ENCODE peak calls at places on chromosomes 5 and 9, in ten cellular contexts. One of them, this sample, is unnamed. For H3K4me1, the result is how much of the 10 kb centered on the place peaks cover.

GRCh38 chr5:175750476-175751080 is 92.7 kb downstream of the HRH2 start:
- DNase-seq in tibial nerve: no peak
- DNase-seq in CD4-positive, alpha-beta memory T cell: no peak
- DNase-seq in CD8-positive, alpha-beta T cell: no peak
- DNase-seq in MM.1S: no peak
- DNase-seq in fibroblast of lung: no peak
- DNase-seq in lung: no peak
- DNase-seq in heart right ventricle: no peak
- DNase-seq in IMR-90: no peak
- DNase-seq in neural progenitor cell: no peak
- DNase-seq in this sample: no peak

GRCh38 chr5:65480306-65480865 is 1.3 kb downstream of the ADAMTS6 start:
- DNase-seq in tibial nerve: peak
- DNase-seq in lung: peak
- DNase-seq in MM.1S: peak
- DNase-seq in heart right ventricle: peak
- DNase-seq in CD8-positive, alpha-beta T cell: peak
- DNase-seq in fibroblast of lung: peak
- DNase-seq in IMR-90: peak
- DNase-seq in CD4-positive, alpha-beta memory T cell: peak
- DNase-seq in neural progenitor cell: peak
- DNase-seq in this sample: peak

GRCh38 chr5:33008751-33009418 is 297.8 kb downstream of the NPR3 start:
- DNase-seq in heart right ventricle: no peak
- DNase-seq in CD8-positive, alpha-beta T cell: no peak
- DNase-seq in MM.1S: no peak
- DNase-seq in IMR-90: no peak
- DNase-seq in lung: no peak
- DNase-seq in tibial nerve: no peak
- DNase-seq in neural progenitor cell: no peak
- DNase-seq in fibroblast of lung: no peak
- DNase-seq in CD4-positive, alpha-beta memory T cell: no peak
- DNase-seq in this sample: no peak

GRCh38 chr9:111891910-111892499 is 4.6 kb upstream of the UGCG start:
- DNase-seq in tibial nerve: no peak
- DNase-seq in lung: no peak
- DNase-seq in CD4-positive, alpha-beta memory T cell: peak
- DNase-seq in fibroblast of lung: no peak
- DNase-seq in CD8-positive, alpha-beta T cell: no peak
- DNase-seq in neural progenitor cell: no peak
- DNase-seq in heart right ventricle: no peak
- DNase-seq in MM.1S: no peak
- DNase-seq in IMR-90: no peak
- DNase-seq in this sample: no peak

GRCh38 chr9:137014776-137015539 is 13.1 kb downstream of the ABCA2 start:
- DNase-seq in IMR-90: no peak
- DNase-seq in fibroblast of lung: no peak
- DNase-seq in tibial nerve: no peak
- DNase-seq in MM.1S: no peak
- DNase-seq in neural progenitor cell: no peak
- DNase-seq in CD4-positive, alpha-beta memory T cell: no peak
- DNase-seq in heart right ventricle: no peak
- DNase-seq in CD8-positive, alpha-beta T cell: no peak
- DNase-seq in lung: no peak
- DNase-seq in this sample: no peak

GRCh38 chr5:463952-464351 is 21.0 kb downstream of the EXOC3 start:
- DNase-seq in IMR-90: no peak
- DNase-seq in lung: no peak
- DNase-seq in heart right ventricle: peak
- DNase-seq in tibial nerve: no peak
- DNase-seq in MM.1S: no peak
- DNase-seq in CD8-positive, alpha-beta T cell: peak
- DNase-seq in neural progenitor cell: no peak
- DNase-seq in fibroblast of lung: no peak
- DNase-seq in CD4-positive, alpha-beta memory T cell: peak
- DNase-seq in this sample: peak

GRCh38 chr5:57887851-57888621 is 405.4 kb upstream of the ACTBL2 start:
- DNase-seq in heart right ventricle: no peak
- DNase-seq in lung: peak
- DNase-seq in fibroblast of lung: peak
- DNase-seq in MM.1S: peak
- DNase-seq in IMR-90: peak
- DNase-seq in tibial nerve: no peak
- DNase-seq in neural progenitor cell: peak
- DNase-seq in CD8-positive, alpha-beta T cell: no peak
- DNase-seq in CD4-positive, alpha-beta memory T cell: no peak
- DNase-seq in this sample: no peak

GRCh38 chr5:122369416-122369815 is 57.4 kb downstream of the SNCAIP start:
- DNase-seq in MM.1S: no peak
- DNase-seq in CD4-positive, alpha-beta memory T cell: no peak
- DNase-seq in IMR-90: no peak
- DNase-seq in CD8-positive, alpha-beta T cell: no peak
- DNase-seq in heart right ventricle: no peak
- DNase-seq in tibial nerve: no peak
- DNase-seq in neural progenitor cell: no peak
- DNase-seq in lung: no peak
- DNase-seq in fibroblast of lung: no peak
- DNase-seq in this sample: no peak

GRCh38 chr5:179436321-179437122 is 91.3 kb upstream of the ADAMTS2 start:
- DNase-seq in MM.1S: no peak
- DNase-seq in neural progenitor cell: no peak
- DNase-seq in lung: no peak
- DNase-seq in CD4-positive, alpha-beta memory T cell: no peak
- DNase-seq in fibroblast of lung: no peak
- DNase-seq in tibial nerve: no peak
- DNase-seq in heart right ventricle: no peak
- DNase-seq in IMR-90: no peak
- DNase-seq in CD8-positive, alpha-beta T cell: no peak
- DNase-seq in this sample: no peak

GRCh38 chr9:137244486-137245449 is 3.7 kb downstream of the TUBB4B start:
- DNase-seq in neural progenitor cell: peak
- DNase-seq in IMR-90: no peak
- DNase-seq in fibroblast of lung: no peak
- DNase-seq in lung: no peak
- DNase-seq in MM.1S: no peak
- DNase-seq in CD8-positive, alpha-beta T cell: no peak
- DNase-seq in CD4-positive, alpha-beta memory T cell: no peak
- DNase-seq in tibial nerve: no peak
- DNase-seq in heart right ventricle: no peak
- DNase-seq in this sample: peak

GRCh38 chr9:84140535-84141101 is 160.0 kb downstream of the RMI1 start:
- DNase-seq in CD4-positive, alpha-beta memory T cell: peak
- DNase-seq in lung: no peak
- DNase-seq in CD8-positive, alpha-beta T cell: no peak
- DNase-seq in heart right ventricle: peak
- DNase-seq in tibial nerve: no peak
- DNase-seq in neural progenitor cell: peak
- DNase-seq in fibroblast of lung: peak
- DNase-seq in MM.1S: no peak
- DNase-seq in IMR-90: peak
- DNase-seq in this sample: peak

GRCh38 chr9:2559212-2560152 is 62.1 kb upstream of the VLDLR start:
- DNase-seq in CD8-positive, alpha-beta T cell: no peak
- DNase-seq in neural progenitor cell: no peak
- DNase-seq in lung: peak
- DNase-seq in MM.1S: no peak
- DNase-seq in CD4-positive, alpha-beta memory T cell: no peak
- DNase-seq in fibroblast of lung: peak
- DNase-seq in IMR-90: peak
- DNase-seq in tibial nerve: peak
- DNase-seq in heart right ventricle: peak
- DNase-seq in this sample: no peak

GRCh38 chr5:76818844-76819831 is at the start of gene F2RL1:
- DNase-seq in MM.1S: peak
- DNase-seq in fibroblast of lung: peak
- DNase-seq in IMR-90: peak
- DNase-seq in heart right ventricle: peak
- DNase-seq in CD8-positive, alpha-beta T cell: peak
- DNase-seq in tibial nerve: no peak
- DNase-seq in CD4-positive, alpha-beta memory T cell: peak
- DNase-seq in neural progenitor cell: peak
- DNase-seq in lung: peak
- DNase-seq in this sample: peak

GRCh38 chr5:173323121-173323798 is 5.0 kb downstream of the STC2 start:
- DNase-seq in lung: no peak
- DNase-seq in neural progenitor cell: no peak
- DNase-seq in CD8-positive, alpha-beta T cell: no peak
- DNase-seq in heart right ventricle: no peak
- DNase-seq in tibial nerve: no peak
- DNase-seq in IMR-90: no peak
- DNase-seq in CD4-positive, alpha-beta memory T cell: no peak
- DNase-seq in fibroblast of lung: no peak
- DNase-seq in MM.1S: no peak
- DNase-seq in this sample: no peak
- H3K4me3 ChIP-seq in lung: no peak
- H3K4me3 ChIP-seq in neural progenitor cell: no peak
- H3K4me3 ChIP-seq in CD8-positive, alpha-beta T cell: no peak
- H3K4me3 ChIP-seq in heart right ventricle: no peak
- H3K4me3 ChIP-seq in tibial nerve: no peak
- H3K4me3 ChIP-seq in IMR-90: no peak
- H3K4me3 ChIP-seq in CD4-positive, alpha-beta memory T cell: no peak
- H3K4me3 ChIP-seq in fibroblast of lung: no peak
- H3K4me3 ChIP-seq in MM.1S: no peak
- H3K4me3 ChIP-seq in this sample: no peak

GRCh38 chr9:91035825-91036208 is 234.2 kb downstream of the SYK start:
- DNase-seq in tibial nerve: no peak
- DNase-seq in IMR-90: no peak
- DNase-seq in heart right ventricle: no peak
- DNase-seq in MM.1S: no peak
- DNase-seq in lung: no peak
- DNase-seq in CD8-positive, alpha-beta T cell: no peak
- DNase-seq in fibroblast of lung: no peak
- DNase-seq in neural progenitor cell: no peak
- DNase-seq in CD4-positive, alpha-beta memory T cell: no peak
- DNase-seq in this sample: no peak

GRCh38 chr9:91034976-91035824 is 233.6 kb downstream of the SYK start:
- DNase-seq in tibial nerve: no peak
- DNase-seq in fibroblast of lung: no peak
- DNase-seq in MM.1S: peak
- DNase-seq in neural progenitor cell: no peak
- DNase-seq in IMR-90: no peak
- DNase-seq in lung: no peak
- DNase-seq in CD4-positive, alpha-beta memory T cell: no peak
- DNase-seq in heart right ventricle: no peak
- DNase-seq in CD8-positive, alpha-beta T cell: no peak
- DNase-seq in this sample: no peak

GRCh38 chr9:91036826-91037510 is 235.3 kb downstream of the SYK start:
- DNase-seq in heart right ventricle: peak
- DNase-seq in MM.1S: no peak
- DNase-seq in CD8-positive, alpha-beta T cell: peak
- DNase-seq in CD4-positive, alpha-beta memory T cell: peak
- DNase-seq in IMR-90: peak
- DNase-seq in tibial nerve: peak
- DNase-seq in lung: peak
- DNase-seq in neural progenitor cell: peak
- DNase-seq in fibroblast of lung: peak
- DNase-seq in this sample: peak

GRCh38 chr9:91037511-91038482 is 236.2 kb downstream of the SYK start:
- DNase-seq in MM.1S: no peak
- DNase-seq in fibroblast of lung: peak
- DNase-seq in IMR-90: peak
- DNase-seq in CD4-positive, alpha-beta memory T cell: no peak
- DNase-seq in heart right ventricle: no peak
- DNase-seq in lung: peak
- DNase-seq in tibial nerve: no peak
- DNase-seq in neural progenitor cell: no peak
- DNase-seq in CD8-positive, alpha-beta T cell: no peak
- DNase-seq in this sample: no peak

GRCh38 chr9:91036356-91036755 is 234.7 kb downstream of the SYK start:
- DNase-seq in tibial nerve: no peak
- DNase-seq in CD8-positive, alpha-beta T cell: no peak
- DNase-seq in CD4-positive, alpha-beta memory T cell: no peak
- DNase-seq in heart right ventricle: no peak
- DNase-seq in MM.1S: peak
- DNase-seq in lung: no peak
- DNase-seq in neural progenitor cell: no peak
- DNase-seq in IMR-90: no peak
- DNase-seq in fibroblast of lung: no peak
- DNase-seq in this sample: no peak
- H3K4me1 ChIP-seq in tibial nerve: under half
- H3K4me1 ChIP-seq in CD8-positive, alpha-beta T cell: under half
- H3K4me1 ChIP-seq in CD4-positive, alpha-beta memory T cell: under half
- H3K4me1 ChIP-seq in heart right ventricle: under half
- H3K4me1 ChIP-seq in MM.1S: half or more
- H3K4me1 ChIP-seq in lung: under half
- H3K4me1 ChIP-seq in neural progenitor cell: under half
- H3K4me1 ChIP-seq in IMR-90: under half
- H3K4me1 ChIP-seq in fibroblast of lung: under half
- H3K4me1 ChIP-seq in this sample: under half

DNA sequence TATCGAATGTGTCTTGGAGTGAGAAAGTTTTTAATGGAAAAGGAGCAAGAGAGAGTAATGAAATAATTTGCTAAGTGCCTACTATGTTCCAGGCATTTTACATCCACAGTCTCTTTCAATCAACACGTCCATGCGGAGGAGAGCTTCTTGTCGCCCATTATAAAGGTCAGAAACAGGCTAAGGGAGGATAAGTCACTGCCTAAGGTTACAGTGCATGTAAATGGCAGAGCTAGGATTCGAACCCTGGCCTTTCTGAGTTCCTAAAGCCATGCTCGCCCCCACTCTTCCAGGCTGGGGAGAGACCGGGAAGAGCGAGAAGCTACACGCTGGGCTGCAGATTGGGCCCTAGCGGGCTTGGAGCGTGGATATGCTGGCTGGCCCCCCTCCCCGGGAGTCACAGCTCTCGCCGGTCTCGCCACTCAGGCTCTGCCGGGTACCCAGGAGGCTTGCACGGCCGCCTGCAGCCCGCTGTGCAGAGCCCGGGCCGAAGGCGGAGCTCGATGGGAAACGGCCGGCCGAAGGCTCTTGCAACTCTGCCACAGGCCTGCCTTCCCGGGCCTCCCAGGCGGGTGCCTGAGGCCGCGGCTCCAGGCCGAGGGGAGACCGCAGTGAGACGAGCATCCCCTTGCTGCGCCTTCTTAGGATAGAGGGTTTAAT is 775 bp upstream of the LHX2 start:
- DNase-seq in IMR-90: no peak
- DNase-seq in CD4-positive, alpha-beta memory T cell: no peak
- DNase-seq in tibial nerve: no peak
- DNase-seq in neural progenitor cell: peak
- DNase-seq in CD8-positive, alpha-beta T cell: no peak
- DNase-seq in lung: no peak
- DNase-seq in MM.1S: no peak
- DNase-seq in heart right ventricle: no peak
- DNase-seq in fibroblast of lung: no peak
- DNase-seq in this sample: no peak
- H3K4me3 ChIP-seq in IMR-90: no peak
- H3K4me3 ChIP-seq in CD4-positive, alpha-beta memory T cell: no peak
- H3K4me3 ChIP-seq in tibial nerve: peak
- H3K4me3 ChIP-seq in neural progenitor cell: peak
- H3K4me3 ChIP-seq in CD8-positive, alpha-beta T cell: no peak
- H3K4me3 ChIP-seq in lung: no peak
- H3K4me3 ChIP-seq in MM.1S: no peak
- H3K4me3 ChIP-seq in heart right ventricle: peak
- H3K4me3 ChIP-seq in fibroblast of lung: no peak
- H3K4me3 ChIP-seq in this sample: no peak

DNA sequence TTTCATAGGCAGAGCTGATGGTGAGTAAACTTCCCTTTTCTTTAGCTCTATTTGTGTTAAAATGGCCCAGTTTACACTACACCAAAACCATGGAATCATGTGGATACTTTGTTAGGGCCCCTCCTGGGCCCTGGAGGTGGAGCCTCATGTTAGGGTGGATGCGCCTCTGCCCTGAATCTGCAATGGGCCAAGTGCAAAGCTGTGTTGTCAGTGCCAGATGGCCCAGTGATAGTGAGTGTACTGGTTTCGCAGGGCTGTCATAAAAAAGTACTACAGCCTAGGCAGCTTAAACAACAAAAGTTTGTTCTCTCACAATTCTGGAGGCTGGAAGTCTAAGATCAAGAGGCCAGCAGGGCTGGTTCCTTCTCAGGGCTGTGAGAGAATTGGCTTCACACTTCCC is 64.8 kb downstream of the HSPA4 start:
- DNase-seq in fibroblast of lung: no peak
- DNase-seq in lung: no peak
- DNase-seq in MM.1S: no peak
- DNase-seq in neural progenitor cell: no peak
- DNase-seq in CD4-positive, alpha-beta memory T cell: no peak
- DNase-seq in heart right ventricle: no peak
- DNase-seq in IMR-90: no peak
- DNase-seq in CD8-positive, alpha-beta T cell: no peak
- DNase-seq in tibial nerve: no peak
- DNase-seq in this sample: no peak
- H3K4me1 ChIP-seq in fibroblast of lung: under half
- H3K4me1 ChIP-seq in lung: under half
- H3K4me1 ChIP-seq in MM.1S: under half
- H3K4me1 ChIP-seq in neural progenitor cell: under half
- H3K4me1 ChIP-seq in CD4-positive, alpha-beta memory T cell: under half
- H3K4me1 ChIP-seq in heart right ventricle: under half
- H3K4me1 ChIP-seq in IMR-90: under half
- H3K4me1 ChIP-seq in CD8-positive, alpha-beta T cell: under half
- H3K4me1 ChIP-seq in tibial nerve: under half
- H3K4me1 ChIP-seq in this sample: under half